ENCODE peak calls at places on chromosomes 13 and 19, in seven cellular contexts. L is neuronal stem cell, Z is HCT116, P is astrocyte, Y is adipocyte, V is fibroblast of lung, D is trophoblast cell. H is an unnamed sample.

GRCh38 chr13:45878966-45879365 is 27.4 kb upstream of the SIAH3 start:
- DNase-seq in Z (no peak), V (no peak), D (no peak), P (no peak), Y (no peak), L (no peak), H (no peak)

GRCh38 chr19:31707206-31707605 is 358.0 kb upstream of the TSHZ3 start:
- DNase-seq in P (no peak), L (no peak), Y (no peak), D (no peak), Z (no peak), V (no peak), H (no peak)

GRCh38 chr13:109803822-109804221 is 17.4 kb upstream of the IRS2 start:
- DNase-seq in D (peak; percentile 75), P (no peak), Z (no peak), V (no peak), L (no peak), Y (no peak), H (no peak)

GRCh38 chr19:55376381-55376933 is at the start of gene TMEM190:
- DNase-seq in L (no peak), Z (no peak), V (no peak), Y (no peak), P (no peak), D (no peak), H (peak; percentile 61)

GRCh38 chr19:7870571-7871279 is 3.5 kb downstream of the PRR36 start:
- DNase-seq in Y (no peak), D (peak; percentile 69), V (peak; percentile 27), P (no peak), L (peak; percentile 85), Z (peak; percentile 95), H (peak; percentile 73)

GRCh38 chr19:57435062-57435978 is at the start of gene ZNF749:
- DNase-seq in Z (peak; percentile 96), D (peak; percentile 99), Y (peak; percentile 99), L (peak; percentile 99), V (peak; percentile 96), P (peak; percentile 95), H (peak; percentile 99)

GRCh38 chr13:87954116-87954515 is 282.9 kb downstream of the SLITRK5 start:
- DNase-seq in P (no peak), Y (no peak), L (no peak), D (no peak), Z (no peak), V (peak; percentile 12), H (no peak)

GRCh38 chr19:13803038-13803437 is 7.8 kb downstream of the ZSWIM4 start:
- DNase-seq in V (no peak), L (no peak), D (no peak), P (no peak), Z (no peak), Y (no peak), H (no peak)

GRCh38 chr13:21676611-21677021 is 5.7 kb downstream of the FGF9 start:
- DNase-seq in D (no peak), Y (no peak), V (no peak), P (no peak), L (peak; percentile 6), Z (no peak), H (no peak)

GRCh38 chr19:21569497-21569870 is 64.1 kb downstream of the ZNF429 start:
- DNase-seq in Z (no peak), P (peak; percentile 46), D (peak; percentile 69), L (no peak), Y (no peak), V (peak; percentile 60), H (no peak)

GRCh38 chr13:100648354-100648753 is 26.2 kb downstream of the TMTC4 start:
- DNase-seq in P (no peak), Z (no peak), Y (no peak), D (no peak), L (no peak), V (no peak), H (no peak)

GRCh38 chr19:43395561-43395960 is 19.1 kb upstream of the TEX101 start:
- DNase-seq in V (no peak), Y (no peak), P (no peak), L (no peak), D (no peak), Z (no peak), H (no peak)

GRCh38 chr19:35449347-35450043 is 1.4 kb downstream of the FFAR2 start:
- DNase-seq in L (no peak), Z (no peak), P (no peak), V (no peak), Y (no peak), D (peak; percentile 49), H (no peak)

GRCh38 chr13:75432811-75433244 is 49.1 kb downstream of the TBC1D4 start:
- DNase-seq in Y (no peak), L (no peak), P (no peak), D (no peak), Z (no peak), V (no peak), H (no peak)

GRCh38 chr13:51000576-51001260 is 91.1 kb downstream of the RNASEH2B start:
- DNase-seq in V (peak; percentile 80), L (no peak), P (peak; percentile 75), D (peak; percentile 3), Z (no peak), Y (peak; percentile 33), H (no peak)

GRCh38 chr13:25930655-25931054 is 121.2 kb downstream of the SHISA2 start:
- DNase-seq in Y (no peak), V (no peak), Z (no peak), L (no peak), D (no peak), P (no peak), H (no peak)

GRCh38 chr19:55078996-55079395 is 3.3 kb downstream of the EPS8L1 start:
- DNase-seq in L (no peak), Z (no peak), V (no peak), Y (no peak), D (no peak), P (no peak), H (no peak)

GRCh38 chr13:46372071-46372470 is 15.0 kb downstream of the RUBCNL start:
- DNase-seq in P (no peak), Y (no peak), D (no peak), L (no peak), Z (no peak), V (no peak), H (no peak)

GRCh38 chr13:27306364-27306763 is 35.7 kb downstream of the RASL11A start:
- DNase-seq in Z (no peak), D (no peak), Y (no peak), L (no peak), P (no peak), V (no peak), H (no peak)

GRCh38 chr19:47157455-47158321 is 27.1 kb downstream of the SAE1 start:
- DNase-seq in Z (no peak), D (peak; percentile 90), L (peak; percentile 73), P (peak; percentile 89), Y (peak; percentile 62), V (peak; percentile 93), H (peak; percentile 15)

GRCh38 chr13:35953537-35954206 is 177.5 kb downstream of the DCLK1 start:
- DNase-seq in V (peak; percentile 88), P (peak; percentile 84), Y (peak; percentile 97), D (peak; percentile 56), L (peak; percentile 69), Z (peak; percentile 13), H (peak; percentile 5)

GRCh38 chr13:102555914-102556553 is 40.8 kb upstream of the TPP2 start:
- DNase-seq in D (peak; percentile 72), Z (peak; percentile 21), V (peak; percentile 21), Y (peak; percentile 68), P (peak; percentile 10), L (peak; percentile 17), H (peak; percentile 11)

GRCh38 chr19:18898081-18898532 is 2.1 kb upstream of the CERS1 start:
- DNase-seq in Y (no peak), L (no peak), V (peak; percentile 34), P (no peak), D (peak; percentile 68), Z (no peak), H (peak; percentile 62)

GRCh38 chr13:50989476-50989875 is 79.9 kb downstream of the RNASEH2B start:
- DNase-seq in Z (no peak), L (no peak), Y (no peak), V (peak; percentile 13), D (no peak), P (no peak), H (peak; percentile 10)

GRCh38 chr19:6616011-6616410 is 25.1 kb upstream of the CD70 start:
- DNase-seq in Z (no peak), D (no peak), P (peak; percentile 83), L (no peak), V (peak; percentile 87), Y (peak; percentile 4), H (no peak)

GRCh38 chr13:79485014-79485441 is 4.1 kb downstream of the NDFIP2 start:
- DNase-seq in P (peak; percentile 92), L (no peak), D (peak; percentile 95), V (peak; percentile 95), Z (no peak), Y (peak; percentile 91), H (no peak)

GRCh38 chr19:44701228-44701627 is 2.3 kb downstream of the CEACAM16 start:
- DNase-seq in D (no peak), P (no peak), L (no peak), Z (no peak), V (no peak), Y (no peak), H (no peak)
- H3K9ac ChIP-seq in D (no peak overlapping the region), P (no peak overlapping the region), L (no peak overlapping the region), Z (no peak overlapping the region), V (no peak overlapping the region), Y (no peak overlapping the region), H (no peak overlapping the region)

GRCh38 chr19:10269333-10270179 is 1.4 kb upstream of the ICAM1 start:
- DNase-seq in D (peak; percentile 86), Y (peak; percentile 90), V (peak; percentile 62), L (peak; percentile 69), Z (peak; percentile 47), P (no peak), H (peak; percentile 88)

GRCh38 chr19:10274589-10274988 is 3.7 kb downstream of the ICAM1 start:
- DNase-seq in D (no peak), L (no peak), Z (no peak), P (no peak), V (no peak), Y (no peak), H (no peak)

GRCh38 chr19:10270616-10271394 is at the start of gene ICAM1:
- DNase-seq in P (peak; percentile 45), L (no peak), Z (no peak), V (peak; percentile 62), D (peak; percentile 91), Y (peak; percentile 33), H (peak; percentile 92)

GRCh38 chr19:10270180-10270615 is 722 bp upstream of the ICAM1 start:
- DNase-seq in Y (no peak), P (no peak), L (no peak), V (no peak), Z (no peak), D (peak; percentile 60), H (peak; percentile 76)

GRCh38 chr19:10271543-10272086 is 695 bp downstream of the ICAM1 start:
- DNase-seq in L (no peak), D (peak; percentile 33), Y (no peak), V (no peak), Z (no peak), P (no peak), H (peak; percentile 43)
- H3K9ac ChIP-seq in L (no peak overlapping the region), D (no peak overlapping the region), Y (peak overlapping the region; percentile 73), V (no peak overlapping the region), Z (peak overlapping the region; percentile 50), P (no peak overlapping the region), H (peak overlapping the region; percentile 73)

GRCh38 chr19:17153996-17154395 is 61.2 kb upstream of the USE1 start:
- DNase-seq in L (no peak), D (no peak), Z (no peak), P (no peak), Y (no peak), V (no peak), H (no peak)
- H3K9ac ChIP-seq in L (no peak overlapping the region), D (no peak overlapping the region), Z (no peak overlapping the region), P (no peak overlapping the region), Y (no peak overlapping the region), V (no peak overlapping the region), H (no peak overlapping the region)

GRCh38 chr13:23678768-23679167 is 108.6 kb downstream of the TNFRSF19 start:
- DNase-seq in Y (no peak), P (no peak), D (no peak), L (no peak), V (peak; percentile 15), Z (no peak), H (no peak)
- H3K9ac ChIP-seq in Y (no peak overlapping the region), P (peak overlapping the region; percentile 44), D (no peak overlapping the region), L (no peak overlapping the region), V (no peak overlapping the region), Z (no peak overlapping the region), H (no peak overlapping the region)

H was measured in K562.